ENCODE peak calls at places on chromosomes 1 and 21, in ten cellular contexts. I is Caco-2, C is GM10248, K is lower lobe of right lung, P is astrocyte of the spinal cord, T is uterus, U is WTC11, Q is heart left ventricle, W is GM12878, R is brain microvascular endothelial cell. F is an unnamed sample.

GRCh38 chr1:15151871-15152270 is 1.7 kb upstream of the TMEM51 start:
- DNase-seq in I (no peak), C (no peak), K (no peak), P (no peak), T (no peak), U (no peak), Q (no peak), W (no peak), R (no peak), F (no peak)

GRCh38 chr1:2611034-2611501 is 21.7 kb downstream of the MMEL1 start:
- DNase-seq in I (peak; percentile 14), C (no peak), K (peak; percentile 69), P (peak; percentile 13), T (no peak), U (peak; percentile 73), Q (peak; percentile 67), W (no peak), R (no peak), F (peak; percentile 48)

GRCh38 chr1:61640531-61641125 is 84.3 kb downstream of the TM2D1 start:
- DNase-seq in I (no peak), C (no peak), K (no peak), P (no peak), T (peak; percentile 62), U (no peak), Q (no peak), W (no peak), R (no peak), F (no peak)

GRCh38 chr1:15835205-15835740 is 12.2 kb upstream of the SPEN start:
- DNase-seq in I (no peak), C (no peak), K (no peak), P (no peak), T (no peak), U (no peak), Q (no peak), W (no peak), R (no peak), F (no peak)

GRCh38 chr1:2933431-2934172 is 87.7 kb upstream of the ACTRT2 start:
- DNase-seq in I (no peak), C (no peak), K (peak; percentile 19), P (no peak), T (no peak), U (no peak), Q (peak; percentile 41), W (no peak), R (no peak), F (no peak)

GRCh38 chr1:68149907-68150306 is 82.4 kb downstream of the WLS start:
- DNase-seq in I (no peak), C (no peak), K (no peak), P (no peak), T (no peak), U (no peak), Q (no peak), W (no peak), R (no peak), F (no peak)

GRCh38 chr1:8541961-8542521 is 224.1 kb downstream of the SLC45A1 start:
- DNase-seq in I (no peak), C (no peak), K (no peak), P (peak; percentile 25), T (no peak), U (no peak), Q (no peak), W (no peak), R (peak; percentile 22), F (no peak)

GRCh38 chr1:183910780-183911179 is 105.9 kb downstream of the RGL1 start:
- DNase-seq in I (no peak), C (no peak), K (no peak), P (no peak), T (no peak), U (no peak), Q (no peak), W (no peak), R (no peak), F (no peak)

GRCh38 chr1:63458750-63459149 is 64.3 kb downstream of the ITGB3BP start:
- DNase-seq in I (no peak), C (no peak), K (no peak), P (no peak), T (no peak), U (no peak), Q (no peak), W (no peak), R (no peak), F (no peak)

GRCh38 chr21:33640697-33641338 is 723 bp downstream of the CRYZL1 start:
- DNase-seq in I (no peak), C (no peak), K (no peak), P (no peak), T (no peak), U (no peak), Q (no peak), W (no peak), R (no peak), F (no peak)

DNA sequence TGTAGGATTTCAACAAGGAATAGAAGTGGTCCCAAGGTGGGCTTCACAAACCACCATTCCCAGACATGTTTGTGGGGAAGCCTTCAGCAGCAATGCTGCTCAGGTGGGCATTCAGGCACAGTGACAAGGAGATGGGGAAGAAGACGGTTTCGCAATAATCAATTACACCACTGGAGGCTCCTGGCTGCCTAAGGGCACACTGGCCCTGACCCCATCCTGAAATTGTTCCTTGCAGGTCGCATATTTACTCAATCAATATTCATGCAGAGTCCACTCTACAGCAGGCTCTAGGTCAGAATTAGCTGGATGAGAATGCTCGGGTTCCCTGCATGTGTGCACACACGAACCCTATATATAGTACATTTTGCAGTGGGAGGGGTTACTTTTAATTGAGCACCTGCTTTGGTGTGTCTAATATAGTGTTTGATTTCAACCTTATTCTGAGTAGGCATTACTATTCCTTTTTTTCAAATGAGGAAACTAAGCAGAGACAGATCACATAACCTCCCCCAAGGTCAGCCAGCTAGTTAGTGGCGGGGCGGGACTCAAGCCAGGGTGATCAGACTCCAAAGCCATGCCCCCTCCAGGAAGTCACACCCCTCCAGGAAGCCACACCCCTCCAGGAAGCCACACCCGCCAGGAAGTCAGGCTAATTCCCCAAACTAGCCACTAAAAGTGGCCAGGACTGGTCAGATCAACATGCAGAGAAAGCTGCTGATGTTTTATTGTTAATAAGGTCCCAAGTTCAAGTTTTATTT is 106.5 kb downstream of the HLCS start:
- DNase-seq in I (peak; percentile 71), C (peak; percentile 41), K (peak; percentile 83), P (peak; percentile 33), T (peak; percentile 31), U (peak; percentile 82), Q (peak; percentile 85), W (no peak), R (peak; percentile 49), F (peak; percentile 89)
- TF ChIP-seq CTCF in I (no peak), C (no peak), K (no peak), P (no peak), T (no peak), U (no peak), Q (no peak), W (no peak), R (no peak), F (no peak)

DNA sequence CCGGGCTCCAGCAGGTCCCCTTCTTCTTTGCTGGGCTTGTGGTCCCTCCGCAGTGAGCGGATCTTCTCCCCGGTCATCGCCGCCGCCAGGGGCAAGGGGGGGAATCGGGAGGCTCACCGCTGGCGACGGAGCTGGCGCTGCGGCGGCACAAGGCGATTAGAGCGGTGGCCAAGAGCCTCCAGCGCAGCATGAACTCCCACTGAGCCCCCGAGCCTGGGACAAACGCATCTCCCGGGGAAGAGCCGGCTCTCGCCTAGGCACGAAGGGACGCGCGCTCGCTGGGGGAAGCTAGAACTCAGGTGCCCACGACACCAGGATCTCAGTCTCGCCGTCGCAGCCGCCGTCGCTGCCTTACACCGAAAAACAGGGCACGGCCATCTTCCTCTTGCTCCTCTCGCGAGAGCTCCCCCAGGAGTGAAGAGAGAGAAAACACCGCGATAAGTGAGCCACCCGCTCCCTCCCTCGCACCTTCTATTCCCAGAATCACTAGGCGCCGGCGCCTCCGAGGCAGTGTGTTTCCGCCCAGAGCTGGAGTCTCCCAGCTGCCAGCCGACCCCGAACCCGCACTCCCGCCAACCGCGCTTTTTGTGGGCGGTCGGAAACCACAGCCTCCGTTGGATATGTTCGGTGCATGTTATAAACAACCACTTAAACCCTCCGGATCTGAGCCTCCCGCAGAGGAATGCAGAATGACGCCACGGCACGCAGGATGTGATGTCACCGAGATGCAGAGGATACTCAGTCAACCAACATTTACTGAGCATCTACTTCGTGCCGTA is at the start of gene ANKRD13C:
- DNase-seq in I (peak; percentile 90), C (peak; percentile 94), K (peak; percentile 93), P (peak; percentile 97), T (peak; percentile 93), U (peak; percentile 94), Q (peak; percentile 93), W (peak; percentile 83), R (peak; percentile 95), F (peak; percentile 87)
- TF ChIP-seq CTCF in I (no peak), C (peak; percentile 8), K (no peak), P (no peak), T (no peak), U (no peak), Q (no peak), W (peak; percentile 26), R (peak; percentile 40), F (no peak)

DNA sequence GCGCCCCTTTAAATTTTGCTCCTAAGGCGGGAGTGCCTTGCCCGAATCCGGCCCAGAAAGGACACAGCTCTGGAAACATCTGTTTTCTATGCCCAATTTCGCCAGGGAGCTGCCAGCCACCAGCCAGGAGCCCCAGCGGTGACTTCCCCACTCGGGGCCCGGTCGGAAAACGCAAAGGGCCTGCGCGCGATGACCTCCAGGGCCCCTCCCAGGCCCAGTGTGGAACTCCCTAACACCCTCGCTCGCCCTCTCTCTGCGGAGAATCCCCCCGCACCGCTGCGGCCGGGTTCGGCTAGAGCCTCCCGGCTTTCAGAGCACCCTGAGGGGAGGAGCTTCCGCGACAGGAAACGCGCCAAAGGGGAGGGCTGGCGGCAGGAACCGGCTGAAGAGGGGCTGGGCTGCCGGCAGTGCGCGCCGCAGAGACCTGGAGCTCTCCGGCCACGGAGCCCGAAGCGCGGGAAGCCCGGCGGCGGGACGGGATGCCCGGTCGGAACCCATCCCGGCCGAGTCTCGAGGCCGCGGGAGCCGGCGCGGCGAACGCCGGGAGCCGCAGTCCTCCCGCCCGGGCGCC is 505 bp downstream of the CLSPN start:
- DNase-seq in I (peak; percentile 82), C (peak; percentile 94), K (peak; percentile 90), P (peak; percentile 88), T (peak; percentile 71), U (peak; percentile 92), Q (peak; percentile 93), W (peak; percentile 58), R (peak; percentile 77), F (peak; percentile 74)
- TF ChIP-seq CTCF in I (no peak), C (no peak), K (peak; percentile 11), P (peak; percentile 5), T (no peak), U (no peak), Q (no peak), W (peak; percentile 17), R (peak; percentile 40), F (no peak)

DNA sequence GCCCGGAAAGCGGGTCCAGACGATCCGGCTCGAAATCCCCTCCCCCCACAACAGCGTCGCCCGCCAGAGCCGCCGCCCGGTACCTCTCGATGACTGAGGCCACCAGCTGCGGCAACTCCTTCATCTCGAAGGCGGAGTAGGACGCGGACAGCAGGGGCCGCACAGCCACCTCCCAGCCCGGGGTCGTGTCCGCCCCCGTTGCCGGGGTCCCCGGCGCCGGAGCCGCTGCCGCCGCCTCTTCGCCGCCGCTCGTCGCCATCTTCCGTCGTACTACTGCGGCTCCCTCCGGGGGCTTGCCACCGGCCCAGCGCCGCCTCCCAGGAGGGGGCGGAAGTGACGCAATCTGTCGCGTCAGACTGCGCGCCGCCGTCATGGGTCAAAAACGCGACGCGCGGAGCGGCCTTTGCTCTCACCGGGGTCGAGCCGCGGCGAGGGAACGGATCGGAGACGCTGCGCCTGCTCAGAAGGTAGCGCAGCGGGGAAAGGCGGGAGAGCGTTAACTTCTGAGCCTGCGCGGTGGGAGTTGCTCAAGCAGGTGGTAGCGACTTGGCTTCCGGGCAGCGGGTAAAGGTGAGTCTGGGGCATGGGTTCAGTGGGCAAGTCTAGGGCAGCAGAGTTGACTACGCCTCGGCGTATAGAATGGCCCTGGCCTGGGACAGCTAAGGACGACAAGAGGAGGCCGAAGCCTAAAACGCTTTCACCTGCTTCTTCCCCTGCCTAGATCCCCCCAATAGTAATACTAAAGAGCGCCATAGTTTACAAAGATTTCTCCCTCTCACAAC is at the start of gene UBR4:
- DNase-seq in I (peak; percentile 95), C (peak; percentile 94), K (peak; percentile 97), P (peak; percentile 94), T (peak; percentile 95), U (peak; percentile 95), Q (peak; percentile 97), W (peak; percentile 88), R (peak; percentile 88), F (peak; percentile 93)
- TF ChIP-seq CTCF in I (no peak), C (no peak), K (peak; percentile 10), P (no peak), T (no peak), U (no peak), Q (no peak), W (no peak), R (no peak), F (no peak)

F was measured in CD14-positive monocyte.